ENCODE peak calls at places on chromosomes 16 and 17, in eight cellular contexts. T is stimulated activated CD4-positive, alpha-beta T cell treated with anti-CD3 and anti-CD28 coated beads, Interleukin-4, amount 100 ng/mL, for 4 hours; D is sigmoid colon; Z is IMR-90; I is RWPE1; C is activated naive CD8-positive, alpha-beta T cell treated with anti-CD3 and anti-CD28 coated beads, Interleukin-2, amount 50 U/mL, for 16 hours; A is dorsolateral prefrontal cortex; L is epithelial cell of esophagus. Q is an unnamed sample.

GRCh38 chr17:43515641-43516040 is 30.5 kb downstream of the ETV4 start:
- DNase-seq in A (no peak), T (no peak), D (no peak), L (no peak), Z (no peak), C (no peak), I (no peak), Q (no peak)

GRCh38 chr17:28174352-28175046 is 132.0 kb downstream of the NLK start:
- DNase-seq in A (no peak), T (peak; percentile 52), Z (no peak), L (peak; percentile 42), D (no peak), C (no peak), I (peak; percentile 14), Q (peak; percentile 23)

GRCh38 chr17:74408262-74408661 is 23.6 kb upstream of the GPRC5C start:
- DNase-seq in L (no peak), C (no peak), Z (no peak), T (no peak), A (no peak), I (no peak), D (no peak), Q (peak; percentile 72)

GRCh38 chr17:82970067-82970466 is 109.3 kb upstream of the METRNL start:
- DNase-seq in C (no peak), T (no peak), D (no peak), A (no peak), L (no peak), I (no peak), Z (no peak), Q (no peak)

GRCh38 chr17:290121-290521 is 62.5 kb downstream of the RPH3AL start:
- DNase-seq in L (no peak), I (no peak), C (no peak), Z (no peak), A (peak; percentile 26), T (no peak), D (peak; percentile 42), Q (no peak)

GRCh38 chr16:35754391-35755369 is 2295.3 kb downstream of the TP53TG3F start:
- DNase-seq in I (no peak), D (no peak), L (no peak), Z (no peak), A (peak; percentile 22), C (no peak), T (no peak), Q (no peak)

GRCh38 chr16:80913397-80913796 is 93.3 kb downstream of the CMC2 start:
- DNase-seq in A (no peak), I (no peak), Z (no peak), L (no peak), C (no peak), D (no peak), T (no peak), Q (no peak)

GRCh38 chr16:9598731-9599083 is 507.3 kb downstream of the HAPSTR1 start:
- DNase-seq in I (no peak), A (no peak), Z (no peak), T (no peak), L (no peak), C (no peak), D (no peak), Q (no peak)

GRCh38 chr17:60036796-60037677 is 41.7 kb downstream of the HEATR6 start:
- DNase-seq in I (peak; percentile 53), A (peak; percentile 42), Z (peak; percentile 61), T (peak; percentile 66), D (peak; percentile 77), L (peak; percentile 80), C (peak; percentile 27), Q (peak; percentile 90)

GRCh38 chr16:20391045-20391444 is 13.5 kb downstream of the PDILT start:
- DNase-seq in I (no peak), T (no peak), A (no peak), Z (no peak), D (no peak), L (no peak), C (no peak), Q (no peak)

GRCh38 chr17:81123052-81124048 is 42.0 kb upstream of the PVALEF start:
- DNase-seq in A (peak; percentile 62), I (no peak), L (no peak), T (no peak), C (no peak), D (no peak), Z (no peak), Q (no peak)

GRCh38 chr17:13244511-13244910 is 226.7 kb upstream of the ELAC2 start:
- DNase-seq in A (no peak), T (no peak), D (no peak), I (no peak), Z (no peak), C (no peak), L (no peak), Q (no peak)

Q was measured in SW480.